ENCODE peak calls at places on chromosome X, in ten cellular contexts. One of them, this sample, is unnamed.

GRCh38 chrX:133745361-133745760 is 240.0 kb downstream of the GPC3 start:
- DNase-seq in brain microvascular endothelial cell: no peak
- DNase-seq in left ventricle myocardium inferior: no peak
- DNase-seq in endothelial cell of umbilical vein: no peak
- DNase-seq in A549: no peak
- DNase-seq in cardiac muscle cell: no peak
- DNase-seq in IMR-90: no peak
- DNase-seq in sigmoid colon: no peak
- DNase-seq in K562: no peak
- DNase-seq in MM.1S: peak
- DNase-seq in this sample: no peak

GRCh38 chrX:20361890-20362262 is 95.2 kb upstream of the RPS6KA3 start:
- DNase-seq in left ventricle myocardium inferior: no peak
- DNase-seq in brain microvascular endothelial cell: peak
- DNase-seq in cardiac muscle cell: peak
- DNase-seq in sigmoid colon: no peak
- DNase-seq in IMR-90: peak
- DNase-seq in K562: no peak
- DNase-seq in MM.1S: no peak
- DNase-seq in endothelial cell of umbilical vein: no peak
- DNase-seq in A549: peak
- DNase-seq in this sample: no peak

GRCh38 chrX:41923925-41924693 is 755 bp upstream of the CASK start:
- DNase-seq in brain microvascular endothelial cell: peak
- DNase-seq in sigmoid colon: no peak
- DNase-seq in cardiac muscle cell: peak
- DNase-seq in K562: no peak
- DNase-seq in A549: peak
- DNase-seq in IMR-90: peak
- DNase-seq in endothelial cell of umbilical vein: peak
- DNase-seq in left ventricle myocardium inferior: no peak
- DNase-seq in MM.1S: peak
- DNase-seq in this sample: no peak

GRCh38 chrX:3609800-3610199 is 103.6 kb downstream of the PRKX start:
- DNase-seq in endothelial cell of umbilical vein: no peak
- DNase-seq in sigmoid colon: no peak
- DNase-seq in MM.1S: no peak
- DNase-seq in IMR-90: peak
- DNase-seq in A549: peak
- DNase-seq in brain microvascular endothelial cell: peak
- DNase-seq in cardiac muscle cell: peak
- DNase-seq in left ventricle myocardium inferior: no peak
- DNase-seq in K562: no peak
- DNase-seq in this sample: no peak

GRCh38 chrX:53287493-53288138 is 6.2 kb upstream of the IQSEC2 start:
- DNase-seq in IMR-90: peak
- DNase-seq in brain microvascular endothelial cell: peak
- DNase-seq in left ventricle myocardium inferior: peak
- DNase-seq in cardiac muscle cell: peak
- DNase-seq in sigmoid colon: peak
- DNase-seq in endothelial cell of umbilical vein: peak
- DNase-seq in MM.1S: no peak
- DNase-seq in A549: no peak
- DNase-seq in K562: no peak
- DNase-seq in this sample: peak

GRCh38 chrX:50920132-50920531 is 9.6 kb downstream of the BMP15 start:
- DNase-seq in K562: no peak
- DNase-seq in cardiac muscle cell: peak
- DNase-seq in brain microvascular endothelial cell: peak
- DNase-seq in left ventricle myocardium inferior: no peak
- DNase-seq in sigmoid colon: no peak
- DNase-seq in IMR-90: peak
- DNase-seq in MM.1S: no peak
- DNase-seq in A549: peak
- DNase-seq in endothelial cell of umbilical vein: peak
- DNase-seq in this sample: no peak

GRCh38 chrX:107673933-107674479 is 45.7 kb downstream of the PRPS1 start:
- DNase-seq in cardiac muscle cell: peak
- DNase-seq in endothelial cell of umbilical vein: peak
- DNase-seq in brain microvascular endothelial cell: peak
- DNase-seq in A549: no peak
- DNase-seq in left ventricle myocardium inferior: peak
- DNase-seq in IMR-90: no peak
- DNase-seq in K562: peak
- DNase-seq in MM.1S: peak
- DNase-seq in sigmoid colon: peak
- DNase-seq in this sample: peak

GRCh38 chrX:55004231-55004630 is 4.1 kb downstream of the APEX2 start:
- DNase-seq in sigmoid colon: no peak
- DNase-seq in endothelial cell of umbilical vein: no peak
- DNase-seq in left ventricle myocardium inferior: no peak
- DNase-seq in cardiac muscle cell: no peak
- DNase-seq in K562: no peak
- DNase-seq in A549: no peak
- DNase-seq in MM.1S: no peak
- DNase-seq in brain microvascular endothelial cell: no peak
- DNase-seq in IMR-90: no peak
- DNase-seq in this sample: no peak

GRCh38 chrX:63754141-63754859 is 30.7 kb downstream of the ARHGEF9 start:
- DNase-seq in sigmoid colon: no peak
- DNase-seq in MM.1S: no peak
- DNase-seq in K562: no peak
- DNase-seq in left ventricle myocardium inferior: no peak
- DNase-seq in endothelial cell of umbilical vein: peak
- DNase-seq in cardiac muscle cell: peak
- DNase-seq in A549: no peak
- DNase-seq in brain microvascular endothelial cell: no peak
- DNase-seq in IMR-90: peak
- DNase-seq in this sample: no peak

GRCh38 chrX:14501312-14501711 is 28.0 kb upstream of the GLRA2 start:
- DNase-seq in left ventricle myocardium inferior: no peak
- DNase-seq in IMR-90: no peak
- DNase-seq in cardiac muscle cell: no peak
- DNase-seq in K562: no peak
- DNase-seq in A549: no peak
- DNase-seq in sigmoid colon: peak
- DNase-seq in endothelial cell of umbilical vein: no peak
- DNase-seq in MM.1S: no peak
- DNase-seq in brain microvascular endothelial cell: no peak
- DNase-seq in this sample: peak

GRCh38 chrX:14497184-14497666 is 32.1 kb upstream of the GLRA2 start:
- DNase-seq in IMR-90: peak
- DNase-seq in K562: no peak
- DNase-seq in brain microvascular endothelial cell: peak
- DNase-seq in endothelial cell of umbilical vein: no peak
- DNase-seq in left ventricle myocardium inferior: no peak
- DNase-seq in MM.1S: peak
- DNase-seq in A549: no peak
- DNase-seq in sigmoid colon: no peak
- DNase-seq in cardiac muscle cell: peak
- DNase-seq in this sample: no peak

GRCh38 chrX:14491689-14492088 is 37.6 kb upstream of the GLRA2 start:
- DNase-seq in left ventricle myocardium inferior: no peak
- DNase-seq in brain microvascular endothelial cell: no peak
- DNase-seq in cardiac muscle cell: no peak
- DNase-seq in A549: no peak
- DNase-seq in K562: no peak
- DNase-seq in sigmoid colon: no peak
- DNase-seq in endothelial cell of umbilical vein: no peak
- DNase-seq in IMR-90: no peak
- DNase-seq in MM.1S: no peak
- DNase-seq in this sample: no peak

GRCh38 chrX:14496674-14497073 is 32.7 kb upstream of the GLRA2 start:
- DNase-seq in left ventricle myocardium inferior: no peak
- DNase-seq in MM.1S: peak
- DNase-seq in IMR-90: no peak
- DNase-seq in brain microvascular endothelial cell: peak
- DNase-seq in sigmoid colon: no peak
- DNase-seq in A549: no peak
- DNase-seq in cardiac muscle cell: peak
- DNase-seq in K562: no peak
- DNase-seq in endothelial cell of umbilical vein: no peak
- DNase-seq in this sample: no peak
- H3K4me3 ChIP-seq in left ventricle myocardium inferior: peak
- H3K4me3 ChIP-seq in MM.1S: peak
- H3K4me3 ChIP-seq in IMR-90: no peak
- H3K4me3 ChIP-seq in brain microvascular endothelial cell: no peak
- H3K4me3 ChIP-seq in sigmoid colon: no peak
- H3K4me3 ChIP-seq in A549: no peak
- H3K4me3 ChIP-seq in cardiac muscle cell: no peak
- H3K4me3 ChIP-seq in K562: no peak
- H3K4me3 ChIP-seq in endothelial cell of umbilical vein: no peak
- H3K4me3 ChIP-seq in this sample: no peak

DNA sequence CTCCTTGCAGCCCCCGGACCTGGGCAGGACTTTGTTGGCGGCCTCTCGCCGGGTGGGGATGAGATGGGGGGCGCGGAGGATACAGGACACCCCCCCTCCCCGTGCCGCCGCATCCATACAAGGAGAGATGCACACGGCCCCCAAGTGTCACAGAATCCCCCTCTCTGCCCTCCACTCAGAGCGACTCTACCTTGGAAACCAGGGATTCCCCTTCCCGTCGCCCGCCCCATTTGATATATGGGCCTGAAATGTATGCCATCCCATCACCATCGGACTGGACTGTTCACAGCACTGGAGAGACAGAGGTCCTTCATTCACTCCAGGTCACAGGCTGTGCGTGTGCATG is 426 bp downstream of the PORCN start:
- DNase-seq in cardiac muscle cell: no peak
- DNase-seq in A549: no peak
- DNase-seq in IMR-90: no peak
- DNase-seq in endothelial cell of umbilical vein: no peak
- DNase-seq in MM.1S: no peak
- DNase-seq in K562: no peak
- DNase-seq in sigmoid colon: no peak
- DNase-seq in left ventricle myocardium inferior: no peak
- DNase-seq in brain microvascular endothelial cell: no peak
- DNase-seq in this sample: no peak
- H3K27ac ChIP-seq in cardiac muscle cell: no peak
- H3K27ac ChIP-seq in A549: peak
- H3K27ac ChIP-seq in IMR-90: peak
- H3K27ac ChIP-seq in endothelial cell of umbilical vein: no peak
- H3K27ac ChIP-seq in MM.1S: no peak
- H3K27ac ChIP-seq in K562: no peak
- H3K27ac ChIP-seq in sigmoid colon: peak
- H3K27ac ChIP-seq in left ventricle myocardium inferior: peak
- H3K27ac ChIP-seq in brain microvascular endothelial cell: peak
- H3K27ac ChIP-seq in this sample: peak

DNA sequence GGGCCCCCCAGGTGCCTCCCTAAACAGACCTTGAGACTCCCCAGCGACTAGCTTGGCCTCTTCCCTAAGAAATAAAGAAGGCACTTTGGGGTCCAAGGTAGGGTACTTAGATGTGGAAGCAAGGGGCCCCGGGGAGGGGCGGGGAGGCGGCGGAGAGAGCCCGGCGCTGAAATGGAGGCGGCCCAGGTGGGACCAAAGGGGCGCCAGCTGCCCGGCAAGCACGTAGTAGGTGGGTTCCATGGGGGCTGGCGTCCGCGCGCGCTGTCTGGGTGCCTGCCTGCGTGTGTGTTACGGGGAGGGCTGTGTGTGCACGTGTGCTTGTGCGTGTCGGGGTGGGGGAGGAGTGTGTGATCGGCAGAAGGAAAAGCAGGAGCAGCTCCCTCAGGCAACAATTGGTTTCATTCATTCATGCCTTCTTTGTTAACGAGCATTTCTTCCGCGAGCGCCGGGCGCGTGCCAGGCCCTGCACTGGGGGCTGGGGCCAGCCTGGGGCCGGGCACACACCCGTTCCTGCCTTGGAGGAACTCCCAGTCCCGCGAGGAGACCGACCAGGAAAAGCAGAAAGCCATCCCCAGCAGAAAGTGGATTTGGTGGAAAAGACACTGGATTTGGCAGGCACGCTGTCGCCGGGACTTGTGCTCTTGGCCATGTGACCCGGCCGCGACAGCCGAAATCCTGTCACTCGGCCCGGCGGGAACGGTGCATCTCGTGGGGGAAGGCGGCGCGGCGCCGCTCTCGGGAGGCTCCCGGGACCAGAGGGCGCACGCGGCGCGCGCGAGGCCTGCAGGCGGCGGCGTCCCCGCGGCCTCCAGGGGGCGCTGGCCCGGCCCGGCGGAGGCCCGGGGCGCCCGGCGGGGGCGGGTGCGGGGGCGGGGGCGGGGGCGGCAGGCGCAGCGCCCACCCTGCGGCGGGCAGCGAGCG is 3.3 kb upstream of the DUSP9 start:
- DNase-seq in cardiac muscle cell: no peak
- DNase-seq in IMR-90: no peak
- DNase-seq in MM.1S: no peak
- DNase-seq in sigmoid colon: peak
- DNase-seq in A549: peak
- DNase-seq in left ventricle myocardium inferior: no peak
- DNase-seq in endothelial cell of umbilical vein: no peak
- DNase-seq in K562: peak
- DNase-seq in brain microvascular endothelial cell: no peak
- DNase-seq in this sample: peak
- H3K4me3 ChIP-seq in cardiac muscle cell: no peak
- H3K4me3 ChIP-seq in IMR-90: no peak
- H3K4me3 ChIP-seq in MM.1S: no peak
- H3K4me3 ChIP-seq in sigmoid colon: no peak
- H3K4me3 ChIP-seq in A549: peak
- H3K4me3 ChIP-seq in left ventricle myocardium inferior: peak
- H3K4me3 ChIP-seq in endothelial cell of umbilical vein: no peak
- H3K4me3 ChIP-seq in K562: peak
- H3K4me3 ChIP-seq in brain microvascular endothelial cell: no peak
- H3K4me3 ChIP-seq in this sample: no peak

GRCh38 chrX:6227445-6227820 is 1.2 kb downstream of the NLGN4X start:
- DNase-seq in left ventricle myocardium inferior: no peak
- DNase-seq in MM.1S: no peak
- DNase-seq in sigmoid colon: no peak
- DNase-seq in endothelial cell of umbilical vein: no peak
- DNase-seq in A549: no peak
- DNase-seq in cardiac muscle cell: no peak
- DNase-seq in K562: no peak
- DNase-seq in brain microvascular endothelial cell: no peak
- DNase-seq in IMR-90: no peak
- DNase-seq in this sample: no peak

GRCh38 chrX:6225307-6226052 is 3.2 kb downstream of the NLGN4X start:
- DNase-seq in IMR-90: no peak
- DNase-seq in endothelial cell of umbilical vein: no peak
- DNase-seq in MM.1S: no peak
- DNase-seq in cardiac muscle cell: no peak
- DNase-seq in left ventricle myocardium inferior: no peak
- DNase-seq in brain microvascular endothelial cell: no peak
- DNase-seq in sigmoid colon: no peak
- DNase-seq in K562: no peak
- DNase-seq in A549: no peak
- DNase-seq in this sample: no peak

GRCh38 chrX:6228720-6229119 is at the start of gene NLGN4X:
- DNase-seq in MM.1S: no peak
- DNase-seq in endothelial cell of umbilical vein: no peak
- DNase-seq in A549: no peak
- DNase-seq in IMR-90: no peak
- DNase-seq in K562: no peak
- DNase-seq in brain microvascular endothelial cell: no peak
- DNase-seq in cardiac muscle cell: no peak
- DNase-seq in left ventricle myocardium inferior: no peak
- DNase-seq in sigmoid colon: no peak
- DNase-seq in this sample: no peak

GRCh38 chrX:6226646-6227444 is 1.8 kb downstream of the NLGN4X start:
- DNase-seq in endothelial cell of umbilical vein: no peak
- DNase-seq in A549: no peak
- DNase-seq in MM.1S: no peak
- DNase-seq in IMR-90: no peak
- DNase-seq in cardiac muscle cell: no peak
- DNase-seq in sigmoid colon: no peak
- DNase-seq in brain microvascular endothelial cell: no peak
- DNase-seq in left ventricle myocardium inferior: peak
- DNase-seq in K562: no peak
- DNase-seq in this sample: no peak

GRCh38 chrX:6226053-6226645 is 2.5 kb downstream of the NLGN4X start:
- DNase-seq in sigmoid colon: no peak
- DNase-seq in left ventricle myocardium inferior: peak
- DNase-seq in brain microvascular endothelial cell: no peak
- DNase-seq in A549: no peak
- DNase-seq in MM.1S: peak
- DNase-seq in endothelial cell of umbilical vein: no peak
- DNase-seq in cardiac muscle cell: no peak
- DNase-seq in IMR-90: no peak
- DNase-seq in K562: no peak
- DNase-seq in this sample: no peak
- H3K27ac ChIP-seq in sigmoid colon: peak
- H3K27ac ChIP-seq in left ventricle myocardium inferior: peak
- H3K27ac ChIP-seq in brain microvascular endothelial cell: no peak
- H3K27ac ChIP-seq in A549: no peak
- H3K27ac ChIP-seq in MM.1S: peak
- H3K27ac ChIP-seq in endothelial cell of umbilical vein: no peak
- H3K27ac ChIP-seq in cardiac muscle cell: no peak
- H3K27ac ChIP-seq in IMR-90: no peak
- H3K27ac ChIP-seq in K562: no peak
- H3K27ac ChIP-seq in this sample: no peak